ENCODE peak calls at places on chromosome 5, in four cellular contexts. V is testis, Z is mesenchymal stem cell, B is GM23248. K is an unnamed sample. For H3K36me3 and H3K9me3, the result is how much of the 10 kb centered on the place peaks cover.

GRCh38 chr5:122354293-122354692 is 42.3 kb downstream of the SNCAIP start:
- DNase-seq in V (no peak), Z (peak), B (no peak), K (no peak)

GRCh38 chr5:15835514-15835913 is 335.5 kb downstream of the FBXL7 start:
- DNase-seq in V (no peak), Z (no peak), B (peak), K (no peak)

GRCh38 chr5:154196955-154197652 is 6.6 kb downstream of the GALNT10 start:
- DNase-seq in V (no peak), Z (peak), B (no peak), K (peak)

GRCh38 chr5:1499851-1500250 is 23.9 kb downstream of the LPCAT1 start:
- DNase-seq in V (no peak), Z (no peak), B (no peak), K (no peak)

GRCh38 chr5:26339576-26339975 is 698.8 kb downstream of the CDH9 start:
- DNase-seq in V (no peak), Z (no peak), B (no peak), K (no peak)

GRCh38 chr5:133370281-133370890 is 242.0 kb downstream of the FSTL4 start:
- DNase-seq in V (no peak), Z (no peak), B (peak), K (no peak)

GRCh38 chr5:87899109-87900100 is 369.2 kb downstream of the TMEM161B start:
- DNase-seq in V (peak), Z (peak), B (peak), K (no peak)

GRCh38 chr5:1855075-1855474 is 27.6 kb downstream of the IRX4 start:
- DNase-seq in V (no peak), Z (no peak), B (no peak), K (no peak)

GRCh38 chr5:14490309-14490711 is 91.3 kb upstream of the OTULINL start:
- DNase-seq in V (no peak), Z (no peak), B (peak), K (no peak)

GRCh38 chr5:116947691-116948528 is 373.3 kb upstream of the SEMA6A start:
- DNase-seq in V (peak), Z (peak), B (peak), K (peak)

GRCh38 chr5:55668356-55668755 is 43.8 kb downstream of the SLC38A9 start:
- DNase-seq in V (no peak), Z (peak), B (peak), K (no peak)

GRCh38 chr5:28603869-28604268 is 1565.5 kb upstream of the CDH9 start:
- DNase-seq in V (no peak), Z (no peak), B (no peak), K (no peak)

GRCh38 chr5:155898284-155898683 is 428.7 kb upstream of the SGCD start:
- DNase-seq in V (no peak), Z (no peak), B (peak), K (no peak)

GRCh38 chr5:72955143-72955767 is 586 bp upstream of the FCHO2 start:
- DNase-seq in V (peak), Z (no peak), B (no peak), K (no peak)

GRCh38 chr5:43802119-43802518 is 199.1 kb downstream of the NNT start:
- DNase-seq in V (no peak), Z (no peak), B (peak), K (no peak)

GRCh38 chr5:78927657-78928282 is 57.3 kb downstream of the ARSB start:
- DNase-seq in V (no peak), Z (peak), B (peak), K (no peak)

GRCh38 chr5:76836181-76836580 is 13.6 kb upstream of the S100Z start:
- DNase-seq in V (no peak), Z (peak), B (no peak), K (no peak)

GRCh38 chr5:2024986-2025721 is 142.4 kb upstream of the IRX4 start:
- DNase-seq in V (no peak), Z (no peak), B (no peak), K (no peak)

GRCh38 chr5:84764227-84764626 is 379.5 kb upstream of the EDIL3 start:
- DNase-seq in V (no peak), Z (no peak), B (no peak), K (no peak)

GRCh38 chr5:94968507-94969095 is 316.3 kb downstream of the MCTP1 start:
- DNase-seq in V (peak), Z (peak), B (peak), K (peak)

GRCh38 chr5:68049053-68049713 is 166.4 kb upstream of the PIK3R1 start:
- DNase-seq in V (no peak), Z (no peak), B (peak), K (no peak)

GRCh38 chr5:191036-191948 is at the start of gene LRRC14B:
- DNase-seq in V (no peak), Z (no peak), B (no peak), K (no peak)

GRCh38 chr5:122019936-122020590 is 58.0 kb downstream of the LOX start:
- DNase-seq in V (no peak), Z (no peak), B (peak), K (no peak)

GRCh38 chr5:54804521-54804920 is 180.9 kb downstream of the ESM1 start:
- DNase-seq in V (no peak), Z (no peak), B (no peak), K (no peak)

GRCh38 chr5:130836729-130837660 is 328.1 kb downstream of the HINT1 start:
- DNase-seq in V (no peak), Z (peak), B (no peak), K (no peak)

GRCh38 chr5:74598731-74599624 is 41.5 kb downstream of the ENC1 start:
- DNase-seq in V (no peak), Z (peak), B (no peak), K (no peak)

GRCh38 chr5:92402045-92402444 is 1018.9 kb upstream of the ARRDC3 start:
- DNase-seq in V (no peak), Z (no peak), B (peak), K (no peak)

GRCh38 chr5:92544567-92544966 is 1036.5 kb downstream of the NR2F1-AS1 start:
- DNase-seq in V (no peak), Z (peak), B (peak), K (no peak)

GRCh38 chr5:171633776-171634470 is 151.7 kb upstream of the SMIM23 start:
- DNase-seq in V (no peak), Z (no peak), B (no peak), K (no peak)

GRCh38 chr5:168292783-168293696 is 1.6 kb downstream of the WWC1 start:
- DNase-seq in V (no peak), Z (no peak), B (no peak), K (no peak)
- H3K4me3 ChIP-seq in V (no peak), Z (peak), B (peak), K (no peak)

GRCh38 chr5:180274695-180275094 is 17.2 kb downstream of the MAPK9 start:
- DNase-seq in V (no peak), Z (no peak), B (no peak), K (no peak)
- H3K36me3 ChIP-seq in V (under half), Z (half or more), B (half or more), K (half or more)

GRCh38 chr5:60014331-60014730 is 120.8 kb upstream of the PDE4D start:
- DNase-seq in V (no peak), Z (no peak), B (no peak), K (no peak)

GRCh38 chr5:60023255-60023654 is 129.7 kb upstream of the PDE4D start:
- DNase-seq in V (no peak), Z (peak), B (no peak), K (no peak)

DNA sequence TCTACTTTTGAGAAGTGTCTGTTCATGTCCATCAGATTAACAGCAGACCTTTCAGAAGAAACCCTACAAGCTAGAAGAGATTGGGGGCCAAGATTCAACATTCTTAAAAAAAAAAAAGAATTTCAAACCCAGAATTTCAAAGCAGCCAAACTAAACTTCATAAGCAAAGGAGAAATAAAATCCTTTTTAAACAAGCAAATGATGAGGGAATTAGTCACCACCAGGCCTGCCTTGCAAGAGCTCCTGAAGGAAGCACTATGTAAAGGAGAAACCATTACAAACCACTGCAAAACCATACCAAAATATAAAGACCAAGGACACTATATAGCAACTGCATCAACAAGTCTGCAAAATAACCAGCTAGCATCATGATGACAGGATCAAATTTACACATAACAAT is 124.6 kb upstream of the PDE4D start:
- DNase-seq in V (no peak), Z (no peak), B (no peak), K (no peak)
- H3K9me3 ChIP-seq in V (under half), Z (under half), B (under half), K (under half)

GRCh38 chr5:100855940-100856339 is 47.1 kb downstream of the ST8SIA4 start:
- DNase-seq in V (no peak), Z (no peak), B (no peak), K (no peak)
- H3K4me3 ChIP-seq in V (no peak), Z (no peak), B (no peak), K (no peak)

GRCh38 chr5:6856658-6857057 is 143.4 kb downstream of the TENT4A start:
- DNase-seq in V (no peak), Z (no peak), B (no peak), K (no peak)
- H3K36me3 ChIP-seq in V (under half), Z (under half), B (under half), K (under half)

GRCh38 chr5:13322769-13323168 is 621.7 kb downstream of the DNAH5 start:
- DNase-seq in V (no peak), Z (no peak), B (no peak), K (no peak)
- H3K9me3 ChIP-seq in V (under half), Z (under half), B (under half), K (under half)

GRCh38 chr5:158942217-158942616 is 157.5 kb downstream of the EBF1 start:
- DNase-seq in V (no peak), Z (peak), B (peak), K (no peak)

GRCh38 chr5:158947831-158948230 is 151.9 kb downstream of the EBF1 start:
- DNase-seq in V (no peak), Z (no peak), B (peak), K (no peak)

GRCh38 chr5:158943057-158943456 is 156.7 kb downstream of the EBF1 start:
- DNase-seq in V (no peak), Z (peak), B (peak), K (no peak)

GRCh38 chr5:158940977-158941376 is 158.7 kb downstream of the EBF1 start:
- DNase-seq in V (no peak), Z (no peak), B (no peak), K (no peak)

DNA sequence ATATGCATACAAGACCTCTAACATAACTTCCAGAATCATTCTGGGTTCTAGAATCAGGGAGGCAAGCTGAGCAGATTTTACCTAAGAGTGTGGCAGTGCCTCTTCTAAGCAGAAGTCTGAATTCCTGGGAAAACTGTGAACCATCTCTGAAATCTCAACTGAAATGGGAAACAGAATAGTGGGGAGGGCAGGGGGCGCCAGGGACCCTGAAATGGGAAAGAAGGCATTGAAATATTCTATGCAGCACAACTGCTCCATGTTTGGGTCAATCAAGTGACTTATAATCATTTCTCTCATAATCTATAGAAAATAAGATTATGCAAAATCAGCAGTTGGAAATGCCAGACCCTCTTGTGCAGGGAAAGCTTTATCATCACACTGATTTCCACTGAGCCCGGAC is 156.1 kb downstream of the EBF1 start:
- DNase-seq in V (no peak), Z (no peak), B (no peak), K (no peak)
- H3K4me3 ChIP-seq in V (no peak), Z (no peak), B (no peak), K (no peak)

GRCh38 chr5:134769206-134769605 is 10.6 kb downstream of the DDX46 start:
- DNase-seq in V (no peak), Z (peak), B (peak), K (no peak)
- H3K36me3 ChIP-seq in V (under half), Z (half or more), B (half or more), K (half or more)